ENCODE peak calls at places on chromosomes 11 and 22, in ten cellular contexts. One of them, this sample, is unnamed.

GRCh38 chr11:67517784-67518552 is 5.3 kb downstream of the CABP2 start:
- DNase-seq in prostate gland: no peak
- DNase-seq in aorta: no peak
- DNase-seq in HCT116: no peak
- DNase-seq in brain microvascular endothelial cell: no peak
- DNase-seq in psoas muscle: peak
- DNase-seq in neuronal stem cell: no peak
- DNase-seq in adrenal gland: no peak
- DNase-seq in colonic mucosa: no peak
- DNase-seq in PC-3: no peak
- DNase-seq in this sample: no peak

GRCh38 chr22:38835888-38836301 is 7.9 kb downstream of the NPTXR start:
- DNase-seq in aorta: no peak
- DNase-seq in brain microvascular endothelial cell: no peak
- DNase-seq in neuronal stem cell: no peak
- DNase-seq in HCT116: no peak
- DNase-seq in colonic mucosa: no peak
- DNase-seq in PC-3: peak
- DNase-seq in psoas muscle: peak
- DNase-seq in prostate gland: no peak
- DNase-seq in adrenal gland: no peak
- DNase-seq in this sample: no peak

GRCh38 chr11:69242583-69242940 is 51.4 kb upstream of the MYEOV start:
- DNase-seq in psoas muscle: no peak
- DNase-seq in aorta: no peak
- DNase-seq in prostate gland: no peak
- DNase-seq in colonic mucosa: peak
- DNase-seq in neuronal stem cell: no peak
- DNase-seq in HCT116: no peak
- DNase-seq in adrenal gland: peak
- DNase-seq in PC-3: no peak
- DNase-seq in brain microvascular endothelial cell: no peak
- DNase-seq in this sample: no peak

GRCh38 chr22:34845391-34845790 is 220.6 kb upstream of the ISX start:
- DNase-seq in neuronal stem cell: no peak
- DNase-seq in HCT116: no peak
- DNase-seq in PC-3: no peak
- DNase-seq in prostate gland: no peak
- DNase-seq in brain microvascular endothelial cell: no peak
- DNase-seq in aorta: no peak
- DNase-seq in colonic mucosa: no peak
- DNase-seq in adrenal gland: no peak
- DNase-seq in psoas muscle: no peak
- DNase-seq in this sample: no peak

GRCh38 chr11:63663809-63664208 is 7.4 kb downstream of the ATL3 start:
- DNase-seq in neuronal stem cell: no peak
- DNase-seq in psoas muscle: no peak
- DNase-seq in adrenal gland: no peak
- DNase-seq in prostate gland: no peak
- DNase-seq in brain microvascular endothelial cell: peak
- DNase-seq in aorta: no peak
- DNase-seq in HCT116: no peak
- DNase-seq in colonic mucosa: no peak
- DNase-seq in PC-3: peak
- DNase-seq in this sample: no peak

GRCh38 chr11:118658372-118659313 is 20.8 kb downstream of the TREH start:
- DNase-seq in PC-3: peak
- DNase-seq in adrenal gland: no peak
- DNase-seq in psoas muscle: no peak
- DNase-seq in brain microvascular endothelial cell: no peak
- DNase-seq in HCT116: no peak
- DNase-seq in aorta: no peak
- DNase-seq in neuronal stem cell: no peak
- DNase-seq in colonic mucosa: no peak
- DNase-seq in prostate gland: no peak
- DNase-seq in this sample: no peak

GRCh38 chr22:33126881-33127280 is 68.7 kb upstream of the SYN3 start:
- DNase-seq in adrenal gland: no peak
- DNase-seq in neuronal stem cell: peak
- DNase-seq in colonic mucosa: no peak
- DNase-seq in psoas muscle: no peak
- DNase-seq in prostate gland: no peak
- DNase-seq in PC-3: no peak
- DNase-seq in brain microvascular endothelial cell: no peak
- DNase-seq in aorta: no peak
- DNase-seq in HCT116: no peak
- DNase-seq in this sample: no peak

GRCh38 chr22:41798736-41799135 is 1.7 kb upstream of the CCDC134 start:
- DNase-seq in PC-3: no peak
- DNase-seq in brain microvascular endothelial cell: no peak
- DNase-seq in adrenal gland: no peak
- DNase-seq in aorta: no peak
- DNase-seq in neuronal stem cell: no peak
- DNase-seq in HCT116: no peak
- DNase-seq in colonic mucosa: no peak
- DNase-seq in psoas muscle: no peak
- DNase-seq in prostate gland: no peak
- DNase-seq in this sample: no peak

GRCh38 chr11:60528465-60528864 is 13.3 kb downstream of the MS4A13 start:
- DNase-seq in aorta: no peak
- DNase-seq in colonic mucosa: no peak
- DNase-seq in PC-3: no peak
- DNase-seq in neuronal stem cell: no peak
- DNase-seq in brain microvascular endothelial cell: no peak
- DNase-seq in prostate gland: no peak
- DNase-seq in HCT116: no peak
- DNase-seq in psoas muscle: no peak
- DNase-seq in adrenal gland: no peak
- DNase-seq in this sample: no peak

GRCh38 chr11:64245797-64246623 is 733 bp downstream of the PPP1R14B start:
- DNase-seq in colonic mucosa: peak
- DNase-seq in prostate gland: no peak
- DNase-seq in psoas muscle: peak
- DNase-seq in HCT116: no peak
- DNase-seq in neuronal stem cell: no peak
- DNase-seq in aorta: peak
- DNase-seq in adrenal gland: peak
- DNase-seq in brain microvascular endothelial cell: peak
- DNase-seq in PC-3: peak
- DNase-seq in this sample: peak

GRCh38 chr22:18000441-18001039 is 23.8 kb downstream of the MICAL3 start:
- DNase-seq in colonic mucosa: peak
- DNase-seq in HCT116: no peak
- DNase-seq in psoas muscle: peak
- DNase-seq in brain microvascular endothelial cell: no peak
- DNase-seq in adrenal gland: no peak
- DNase-seq in PC-3: peak
- DNase-seq in aorta: peak
- DNase-seq in neuronal stem cell: peak
- DNase-seq in prostate gland: peak
- DNase-seq in this sample: no peak

GRCh38 chr11:122742350-122742749 is 86.8 kb downstream of the UBASH3B start:
- DNase-seq in HCT116: no peak
- DNase-seq in aorta: peak
- DNase-seq in neuronal stem cell: no peak
- DNase-seq in prostate gland: no peak
- DNase-seq in PC-3: no peak
- DNase-seq in brain microvascular endothelial cell: no peak
- DNase-seq in psoas muscle: no peak
- DNase-seq in colonic mucosa: no peak
- DNase-seq in adrenal gland: no peak
- DNase-seq in this sample: no peak

GRCh38 chr11:2382927-2383822 is 6.1 kb downstream of the CD81 start:
- DNase-seq in prostate gland: no peak
- DNase-seq in colonic mucosa: no peak
- DNase-seq in HCT116: no peak
- DNase-seq in PC-3: no peak
- DNase-seq in adrenal gland: peak
- DNase-seq in aorta: peak
- DNase-seq in brain microvascular endothelial cell: no peak
- DNase-seq in psoas muscle: peak
- DNase-seq in neuronal stem cell: no peak
- DNase-seq in this sample: peak
- H3K27ac ChIP-seq in prostate gland: peak
- H3K27ac ChIP-seq in colonic mucosa: peak
- H3K27ac ChIP-seq in HCT116: peak
- H3K27ac ChIP-seq in PC-3: no peak
- H3K27ac ChIP-seq in adrenal gland: peak
- H3K27ac ChIP-seq in aorta: peak
- H3K27ac ChIP-seq in brain microvascular endothelial cell: no peak
- H3K27ac ChIP-seq in psoas muscle: peak
- H3K27ac ChIP-seq in neuronal stem cell: no peak
- H3K27ac ChIP-seq in this sample: peak

DNA sequence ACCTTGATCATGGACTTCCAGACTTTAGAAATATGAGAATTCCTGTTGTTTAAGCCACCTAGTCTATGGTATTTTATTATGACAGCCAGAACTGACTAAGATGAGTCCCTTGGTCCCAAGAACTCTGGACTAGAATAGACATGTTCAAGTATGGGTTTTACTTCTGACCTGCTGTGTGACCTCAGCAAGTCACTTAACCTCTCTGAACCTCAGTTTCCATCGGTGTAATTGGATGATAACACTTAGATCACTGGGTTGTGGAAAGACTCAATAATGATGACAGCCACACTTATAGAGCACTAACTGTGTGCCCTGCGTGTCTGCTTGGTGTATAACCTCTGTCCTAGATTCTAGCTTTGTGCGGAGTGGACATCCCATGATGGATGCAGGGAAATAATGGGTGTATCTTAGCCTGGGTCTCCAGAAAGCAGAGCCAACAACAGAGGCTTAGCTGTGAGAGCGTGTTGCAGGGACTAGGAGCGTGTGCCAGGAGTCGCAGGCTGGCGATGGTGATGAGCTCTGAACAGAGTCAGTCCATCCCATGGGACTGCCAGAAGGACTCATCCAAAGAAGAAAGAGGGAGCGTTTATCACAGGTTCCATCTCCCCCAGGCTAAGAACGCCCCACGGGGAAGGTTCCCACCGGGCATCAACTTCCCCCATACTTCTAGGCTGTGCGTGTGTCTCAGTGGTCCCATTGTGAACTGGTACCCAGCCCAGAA is 93.2 kb upstream of the TP53I11 start:
- DNase-seq in HCT116: no peak
- DNase-seq in prostate gland: no peak
- DNase-seq in neuronal stem cell: no peak
- DNase-seq in aorta: no peak
- DNase-seq in brain microvascular endothelial cell: no peak
- DNase-seq in psoas muscle: no peak
- DNase-seq in colonic mucosa: no peak
- DNase-seq in PC-3: no peak
- DNase-seq in adrenal gland: no peak
- DNase-seq in this sample: no peak
- H3K4me3 ChIP-seq in HCT116: no peak
- H3K4me3 ChIP-seq in prostate gland: no peak
- H3K4me3 ChIP-seq in neuronal stem cell: no peak
- H3K4me3 ChIP-seq in aorta: no peak
- H3K4me3 ChIP-seq in brain microvascular endothelial cell: no peak
- H3K4me3 ChIP-seq in psoas muscle: no peak
- H3K4me3 ChIP-seq in colonic mucosa: no peak
- H3K4me3 ChIP-seq in PC-3: no peak
- H3K4me3 ChIP-seq in adrenal gland: no peak
- H3K4me3 ChIP-seq in this sample: no peak

DNA sequence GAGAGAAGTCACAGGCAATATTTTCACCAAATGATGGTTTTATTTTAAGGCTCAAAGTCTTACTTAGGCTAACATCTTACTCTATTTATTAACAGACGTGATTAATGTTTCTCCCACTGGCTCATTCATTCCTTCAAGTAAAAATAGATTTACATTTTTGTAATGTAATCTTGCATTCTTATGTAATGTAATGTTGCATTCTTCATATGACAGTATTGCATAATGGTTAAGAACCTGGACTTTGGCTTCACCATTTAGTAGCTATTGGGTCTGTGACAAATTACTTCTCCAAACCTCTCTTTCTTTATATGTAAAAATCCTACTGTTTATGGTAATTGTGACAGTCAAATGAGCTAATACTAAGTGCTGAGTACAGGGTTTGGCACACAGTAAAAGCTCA is 3.3 kb upstream of the DIXDC1 start:
- DNase-seq in HCT116: no peak
- DNase-seq in adrenal gland: no peak
- DNase-seq in neuronal stem cell: no peak
- DNase-seq in brain microvascular endothelial cell: no peak
- DNase-seq in psoas muscle: no peak
- DNase-seq in aorta: no peak
- DNase-seq in colonic mucosa: no peak
- DNase-seq in prostate gland: no peak
- DNase-seq in PC-3: no peak
- DNase-seq in this sample: no peak
- H3K27ac ChIP-seq in HCT116: no peak
- H3K27ac ChIP-seq in adrenal gland: no peak
- H3K27ac ChIP-seq in neuronal stem cell: no peak
- H3K27ac ChIP-seq in brain microvascular endothelial cell: no peak
- H3K27ac ChIP-seq in psoas muscle: no peak
- H3K27ac ChIP-seq in aorta: no peak
- H3K27ac ChIP-seq in colonic mucosa: no peak
- H3K27ac ChIP-seq in prostate gland: no peak
- H3K27ac ChIP-seq in PC-3: no peak
- H3K27ac ChIP-seq in this sample: peak

DNA sequence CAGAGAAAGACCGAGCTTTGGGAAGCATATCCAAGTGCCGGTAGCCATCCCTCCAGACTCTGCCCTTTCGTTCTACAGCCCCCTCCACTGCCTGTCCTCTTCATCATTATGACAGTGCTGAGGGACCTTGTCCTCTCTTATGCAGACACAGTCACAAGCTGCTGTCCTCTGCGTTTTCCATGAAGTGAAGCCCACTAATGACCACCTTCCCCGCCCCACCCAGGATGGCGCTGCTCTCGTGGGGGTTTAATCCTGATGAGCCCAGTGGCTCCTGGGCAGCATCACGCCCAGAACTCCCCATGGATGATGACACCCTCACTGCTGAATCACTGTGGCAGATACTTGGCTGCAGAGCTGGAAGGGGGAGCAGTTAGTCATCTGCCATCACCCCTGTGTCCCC is 157.8 kb downstream of the PKNOX2 start:
- DNase-seq in aorta: no peak
- DNase-seq in adrenal gland: no peak
- DNase-seq in brain microvascular endothelial cell: no peak
- DNase-seq in psoas muscle: no peak
- DNase-seq in HCT116: no peak
- DNase-seq in colonic mucosa: no peak
- DNase-seq in prostate gland: no peak
- DNase-seq in neuronal stem cell: no peak
- DNase-seq in PC-3: no peak
- DNase-seq in this sample: no peak
- H3K4me3 ChIP-seq in aorta: no peak
- H3K4me3 ChIP-seq in adrenal gland: no peak
- H3K4me3 ChIP-seq in brain microvascular endothelial cell: no peak
- H3K4me3 ChIP-seq in psoas muscle: no peak
- H3K4me3 ChIP-seq in HCT116: no peak
- H3K4me3 ChIP-seq in colonic mucosa: no peak
- H3K4me3 ChIP-seq in prostate gland: no peak
- H3K4me3 ChIP-seq in neuronal stem cell: no peak
- H3K4me3 ChIP-seq in PC-3: no peak
- H3K4me3 ChIP-seq in this sample: no peak

This sample was measured in left ventricle myocardium inferior.